ENCODE peak calls at places on chromosomes 12 and 14, in four cellular contexts. L, M, J and N are unnamed samples.

GRCh38 chr12:114405449-114406271 is at the start of gene TBX5:
- DNase-seq in J (no peak), M (no peak), L (no peak), N (no peak)

GRCh38 chr14:105398726-105399440 is 545 bp downstream of the TEX22 start:
- DNase-seq in L (peak), J (no peak), M (peak), N (peak)

GRCh38 chr12:3777206-3777809 is 24.4 kb upstream of the CRACR2A start:
- DNase-seq in L (peak), J (no peak), M (peak), N (peak)

GRCh38 chr12:65699251-65699650 is 125.0 kb upstream of the HMGA2 start:
- DNase-seq in J (no peak), L (peak), M (peak), N (peak)

GRCh38 chr12:6056406-6057211 is 67.9 kb downstream of the VWF start:
- DNase-seq in J (no peak), L (no peak), M (no peak), N (no peak)

GRCh38 chr12:124008629-124009028 is 35.6 kb downstream of the ZNF664 start:
- DNase-seq in L (no peak), J (no peak), M (no peak), N (no peak)

GRCh38 chr12:3458041-3458440 is 33.0 kb upstream of the PRMT8 start:
- DNase-seq in L (peak), M (no peak), J (no peak), N (no peak)

GRCh38 chr14:69039287-69039628 is 60.2 kb upstream of the ACTN1 start:
- DNase-seq in J (no peak), M (peak), L (peak), N (peak)

GRCh38 chr14:50677527-50678063 is 9.5 kb upstream of the SAV1 start:
- DNase-seq in M (peak), L (peak), J (no peak), N (peak)

GRCh38 chr12:50156641-50157040 is 10.5 kb downstream of the CERS5 start:
- DNase-seq in L (no peak), J (no peak), M (no peak), N (no peak)

GRCh38 chr12:104604070-104604994 is 147.6 kb downstream of the CHST11 start:
- DNase-seq in J (no peak), L (peak), M (peak), N (peak)

GRCh38 chr12:5096241-5096880 is 52.7 kb downstream of the KCNA5 start:
- DNase-seq in L (peak), J (no peak), M (peak), N (no peak)

GRCh38 chr12:59149995-59150642 is 229.8 kb upstream of the LRIG3 start:
- DNase-seq in L (peak), M (peak), J (no peak), N (peak)

GRCh38 chr12:103530352-103530751 is 34.6 kb upstream of the C12orf42 start:
- DNase-seq in L (no peak), J (no peak), M (no peak), N (no peak)

GRCh38 chr12:6778212-6778570 is 5.9 kb downstream of the LAG3 start:
- DNase-seq in L (peak), J (no peak), M (peak), N (no peak)

GRCh38 chr14:99118046-99118721 is 153.8 kb downstream of the BCL11B start:
- DNase-seq in L (no peak), M (no peak), J (no peak), N (no peak)

GRCh38 chr12:39611818-39612217 is 7.8 kb downstream of the ABCD2 start:
- DNase-seq in M (no peak), J (no peak), L (no peak), N (no peak)

GRCh38 chr14:92515510-92516343 is 2.1 kb downstream of the RIN3 start:
- DNase-seq in J (no peak), M (no peak), L (no peak), N (no peak)

GRCh38 chr12:53925006-53925405 is 13.6 kb upstream of the HOXC13 start:
- DNase-seq in M (no peak), L (no peak), J (no peak), N (no peak)

GRCh38 chr14:104263671-104264358 is 125.4 kb downstream of the KIF26A start:
- DNase-seq in J (no peak), L (no peak), M (no peak), N (no peak)

GRCh38 chr12:14473707-14474287 is 93.9 kb downstream of the PLBD1 start:
- DNase-seq in M (peak), J (no peak), L (peak), N (peak)

GRCh38 chr12:27808831-27809230 is 28.8 kb upstream of the MANSC4 start:
- DNase-seq in J (no peak), L (no peak), M (no peak), N (peak)

GRCh38 chr12:104410786-104411185 is 46.0 kb upstream of the CHST11 start:
- DNase-seq in J (no peak), L (peak), M (no peak), N (peak)

GRCh38 chr12:64968989-64969819 is 144.8 kb downstream of the TBC1D30 start:
- DNase-seq in J (no peak), L (peak), M (peak), N (peak)

GRCh38 chr14:95290769-95291440 is 28.8 kb downstream of the CLMN start:
- DNase-seq in M (no peak), J (no peak), L (no peak), N (no peak)